ENCODE peak calls at places on chromosomes 4 and X, in six cellular contexts. Q is upper lobe of right lung, J is uterus, R is body of pancreas, W is IMR-90, F is right atrium auricular region. P is an unnamed sample.

GRCh38 chr4:24736066-24736465 is 59.3 kb upstream of the SOD3 start:
- DNase-seq in R (no peak), Q (no peak), W (peak), J (no peak), F (no peak), P (no peak)

GRCh38 chrX:109856974-109857373 is 123.9 kb upstream of the ACSL4 start:
- DNase-seq in F (no peak), Q (no peak), J (no peak), W (peak), R (peak), P (no peak)

GRCh38 chrX:47482065-47482511 is 934 bp downstream of the ZNF41 start:
- DNase-seq in F (no peak), Q (no peak), W (no peak), R (no peak), J (no peak), P (no peak)

GRCh38 chrX:106000203-106000602 is 38.3 kb downstream of the SERPINA7 start:
- DNase-seq in F (no peak), J (no peak), R (no peak), W (no peak), Q (no peak), P (no peak)

GRCh38 chrX:39582091-39582490 is 515.7 kb downstream of the BCOR start:
- DNase-seq in J (no peak), R (peak), Q (no peak), W (no peak), F (no peak), P (no peak)

GRCh38 chr4:82998898-82999297 is 11.7 kb downstream of the LIN54 start:
- DNase-seq in Q (no peak), F (no peak), W (no peak), R (no peak), J (no peak), P (no peak)

GRCh38 chr4:72896515-72896914 is 173.0 kb downstream of the COX18 start:
- DNase-seq in J (peak), Q (no peak), R (peak), W (peak), F (no peak), P (no peak)

GRCh38 chr4:140839888-140840790 is 84.0 kb upstream of the TBC1D9 start:
- DNase-seq in W (peak), R (no peak), F (no peak), J (no peak), Q (no peak), P (no peak)

GRCh38 chr4:117968606-117969005 is 65.7 kb upstream of the NDST3 start:
- DNase-seq in Q (no peak), J (no peak), W (no peak), R (no peak), F (no peak), P (no peak)

GRCh38 chr4:84403656-84404055 is 95.4 kb downstream of the NKX6-1 start:
- DNase-seq in Q (no peak), F (no peak), W (no peak), R (no peak), J (no peak), P (no peak)

GRCh38 chr4:113495790-113496189 is 265.7 kb downstream of the CAMK2D start:
- DNase-seq in J (no peak), R (no peak), W (no peak), F (no peak), Q (no peak), P (no peak)

GRCh38 chr4:8319731-8320385 is 50.3 kb downstream of the HTRA3 start:
- DNase-seq in F (peak), W (no peak), Q (peak), J (peak), R (no peak), P (peak)

GRCh38 chr4:132097046-132097445 is 1052.0 kb upstream of the PCDH10 start:
- DNase-seq in W (no peak), Q (no peak), F (no peak), J (no peak), R (no peak), P (no peak)

GRCh38 chr4:189763573-189763972 is 177.1 kb upstream of the FRG1 start:
- DNase-seq in W (no peak), Q (no peak), J (no peak), F (no peak), R (no peak), P (no peak)

GRCh38 chr4:52657630-52658501 is 1.2 kb downstream of the USP46 start:
- DNase-seq in R (peak), W (peak), F (peak), Q (no peak), J (peak), P (peak)

GRCh38 chrX:138775501-138775900 is 64.0 kb upstream of the FGF13 start:
- DNase-seq in Q (no peak), F (no peak), J (no peak), W (peak), R (no peak), P (no peak)

GRCh38 chr4:139530833-139531427 is 25.1 kb downstream of the SETD7 start:
- DNase-seq in J (peak), W (no peak), R (peak), F (no peak), Q (no peak), P (no peak)

GRCh38 chr4:3880595-3881120 is 114.5 kb downstream of the ADRA2C start:
- DNase-seq in Q (peak), W (peak), J (peak), F (no peak), R (peak), P (peak)

GRCh38 chrX:123905334-123905733 is 45.5 kb downstream of the XIAP start:
- DNase-seq in W (no peak), Q (no peak), F (no peak), R (no peak), J (no peak), P (no peak)

GRCh38 chrX:11465648-11466411 is 172.6 kb downstream of the AMELX start:
- DNase-seq in R (no peak), Q (no peak), W (peak), F (no peak), J (no peak), P (no peak)

GRCh38 chr4:26787461-26788340 is 72.9 kb upstream of the STIM2 start:
- DNase-seq in J (peak), Q (no peak), W (peak), F (no peak), R (peak), P (no peak)

GRCh38 chr4:1767770-1768366 is 25.2 kb upstream of the FGFR3 start:
- DNase-seq in W (peak), Q (peak), J (no peak), F (no peak), R (peak), P (no peak)
- TF ChIP-seq CTCF in W (peak), Q (no peak), J (no peak), F (no peak), R (no peak), P (no peak)

GRCh38 chr4:125313497-125313896 is 1.3 kb upstream of the FAT4 start:
- DNase-seq in R (peak), W (peak), F (no peak), J (peak), Q (no peak), P (no peak)
- H3K4me3 ChIP-seq in R (no peak), W (no peak), F (no peak), J (no peak), Q (no peak), P (no peak)

DNA sequence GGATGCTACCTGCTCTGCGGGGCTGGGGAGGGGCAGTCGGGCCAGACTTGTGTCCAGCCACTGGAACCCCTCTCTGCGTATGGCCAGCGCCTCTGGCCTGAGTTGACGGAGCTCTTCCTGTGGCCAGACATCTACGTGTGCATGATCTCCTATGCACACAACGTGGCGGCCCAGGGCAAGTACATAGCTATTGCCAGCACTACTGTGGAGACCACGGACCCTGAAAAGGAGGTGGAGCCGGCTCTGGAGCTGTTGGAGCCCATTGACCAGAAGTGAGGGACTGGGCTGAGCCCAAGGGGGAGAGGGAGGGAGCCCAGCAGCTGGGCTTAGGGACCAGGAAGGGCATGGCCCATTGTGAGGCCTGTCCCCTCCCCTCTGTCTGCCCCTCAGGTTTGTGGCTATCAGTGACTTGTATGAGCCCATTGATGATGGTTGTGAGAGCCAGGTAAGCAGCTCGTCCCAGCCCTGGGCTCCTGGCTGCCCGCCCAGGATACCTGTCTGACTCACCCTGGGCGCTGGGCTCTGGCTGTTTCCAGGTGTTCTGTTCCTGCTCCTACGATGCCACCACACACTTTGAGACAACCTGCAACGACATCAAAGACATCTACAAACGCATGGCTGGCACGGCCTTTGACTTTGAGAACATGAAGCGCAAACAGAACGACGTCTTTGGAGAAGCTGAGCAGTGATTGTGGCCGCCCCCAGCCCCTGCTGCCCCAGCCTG is 1.8 kb upstream of the FAM50A start:
- DNase-seq in R (peak), Q (no peak), W (no peak), F (no peak), J (no peak), P (no peak)
- H3K27ac ChIP-seq in R (no peak), Q (no peak), W (no peak), F (no peak), J (no peak), P (no peak)

DNA sequence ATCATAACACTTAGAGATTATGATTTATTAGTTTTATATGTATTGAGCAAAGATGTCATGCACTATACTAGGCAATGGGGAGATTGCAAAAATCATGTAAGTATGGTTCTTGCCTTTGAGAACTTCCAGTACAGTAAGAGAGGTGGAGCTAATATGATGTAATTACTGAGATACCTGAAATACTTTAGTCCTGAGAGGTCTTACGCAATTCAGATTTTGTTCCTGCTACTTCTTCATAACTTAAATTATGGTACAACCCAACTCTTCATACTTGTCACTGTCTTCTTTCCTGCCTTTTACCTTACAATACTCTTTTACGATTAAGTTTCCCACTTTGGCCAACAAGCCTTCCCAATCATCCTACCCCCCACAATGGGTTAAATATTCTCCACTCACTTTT is 564.2 kb upstream of the PITX2 start:
- DNase-seq in Q (no peak), F (no peak), R (no peak), J (no peak), W (no peak), P (no peak)
- TF ChIP-seq CTCF in Q (no peak), F (no peak), R (no peak), J (no peak), W (no peak), P (no peak)

DNA sequence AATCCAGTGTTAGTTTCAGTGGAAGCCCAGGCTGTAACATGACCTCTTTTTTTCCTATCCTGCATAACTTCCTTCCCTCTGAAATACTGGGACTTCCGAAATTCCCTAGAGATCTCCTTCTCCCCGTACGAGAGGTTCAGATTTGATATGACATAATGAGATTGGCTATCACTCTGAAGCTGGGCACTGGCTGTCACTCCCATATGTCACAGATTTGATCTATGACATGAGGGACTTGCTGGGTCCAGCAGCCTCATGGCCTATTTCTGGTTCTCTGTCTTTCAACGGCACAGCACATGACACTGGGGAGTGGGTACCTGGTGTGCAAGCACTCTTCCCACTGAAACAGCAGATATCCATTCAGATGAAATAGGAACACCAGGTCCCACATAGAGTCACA is 36.7 kb downstream of the PF4 start:
- DNase-seq in J (no peak), W (no peak), Q (no peak), R (no peak), F (no peak), P (no peak)
- H3K4me3 ChIP-seq in J (no peak), W (no peak), Q (no peak), R (no peak), F (no peak), P (no peak)

GRCh38 chr4:21802406-21802805 is 146.2 kb downstream of the KCNIP4 start:
- DNase-seq in F (no peak), R (no peak), J (no peak), W (no peak), Q (no peak), P (no peak)
- H3K27ac ChIP-seq in F (no peak), R (no peak), J (no peak), W (no peak), Q (no peak), P (no peak)

DNA sequence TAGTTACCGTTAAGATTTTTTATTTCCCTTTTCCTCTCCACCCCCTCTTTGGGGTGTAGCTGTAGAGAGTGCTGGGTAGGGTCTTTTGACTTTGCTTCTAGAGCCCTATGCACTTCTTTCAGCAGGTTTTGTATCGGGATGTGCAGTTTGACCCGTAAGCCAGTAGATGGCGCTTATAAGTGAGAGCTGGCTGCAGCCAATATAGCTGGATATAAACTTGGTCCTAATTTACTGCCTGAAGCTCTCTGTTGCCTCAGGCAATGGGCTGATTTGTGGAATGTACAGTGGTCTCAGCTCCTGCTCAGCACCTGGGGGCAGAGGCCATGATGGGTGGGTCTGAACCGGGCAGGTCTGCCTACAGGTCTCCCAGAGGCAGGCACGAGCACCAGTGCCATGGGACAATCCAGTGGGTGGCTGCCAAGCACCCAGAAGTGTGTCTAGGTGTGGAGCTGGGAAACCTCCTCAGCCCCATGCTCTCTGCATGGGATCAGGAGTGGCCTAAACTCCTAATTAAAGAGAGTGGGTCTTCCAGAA is 146.5 kb downstream of the SPANXN1 start:
- DNase-seq in F (no peak), Q (no peak), W (no peak), R (no peak), J (no peak), P (no peak)
- TF ChIP-seq CTCF in F (no peak), Q (peak), W (no peak), R (no peak), J (no peak), P (peak)

GRCh38 chrX:1336331-1337143 is at the start of gene IL3RA:
- DNase-seq in R (peak), J (peak), F (no peak), Q (no peak), W (no peak), P (no peak)
- H3K4me3 ChIP-seq in R (no peak), J (peak), F (peak), Q (peak), W (no peak), P (peak)

GRCh38 chrX:31224321-31225012 is 152.6 kb upstream of the FTHL17 start:
- DNase-seq in J (no peak), R (no peak), F (no peak), Q (no peak), W (no peak), P (no peak)
- H3K27ac ChIP-seq in J (no peak), R (no peak), F (no peak), Q (no peak), W (no peak), P (no peak)

GRCh38 chr4:87445964-87446363 is 23.6 kb downstream of the NUDT9 start:
- DNase-seq in F (no peak), W (no peak), R (no peak), J (no peak), Q (no peak), P (no peak)

DNA sequence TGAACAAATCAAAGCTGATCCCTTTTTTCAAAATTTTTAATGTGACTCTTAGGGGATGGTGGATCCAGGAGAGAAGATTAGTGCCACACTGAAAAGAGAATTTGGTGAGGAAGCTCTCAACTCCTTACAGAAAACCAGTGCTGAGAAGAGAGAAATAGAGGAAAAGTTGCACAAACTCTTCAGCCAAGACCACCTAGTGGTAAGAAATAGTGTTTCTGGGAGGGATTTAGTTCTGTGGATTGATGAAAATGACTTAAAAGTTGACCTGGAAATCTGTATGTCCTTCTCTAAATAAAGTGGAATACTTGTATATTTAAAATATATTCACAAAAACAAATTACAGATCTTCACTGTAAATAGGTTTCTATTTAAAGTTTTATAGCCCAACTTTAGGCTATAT is 29.2 kb downstream of the NUDT9 start:
- DNase-seq in R (no peak), J (no peak), F (no peak), Q (no peak), W (no peak), P (no peak)
- TF ChIP-seq CTCF in R (no peak), J (no peak), F (no peak), Q (no peak), W (no peak), P (peak)